ENCODE peak calls at places on chromosomes 1 and 21, in ten cellular contexts. B is T-helper 2 cell; D is progenitor cell of endocrine pancreas; G is body of pancreas; K is ovary; N is IMR-90; W is effector memory CD8-positive, alpha-beta T cell; I is HuH-7; S is activated gamma-delta T cell treated with Interleukin-2 at 50 U/mL for 16 hours; E is heart left ventricle. X is an unnamed sample.

GRCh38 chr1:1371354-1371740 is 3.7 kb downstream of the AURKAIP1 start:
- DNase-seq in B (peak; percentile 90), D (no peak), G (no peak), K (no peak), N (no peak), W (peak; percentile 76), I (no peak), S (peak; percentile 58), E (no peak), X (no peak)

GRCh38 chr1:156476501-156477298 is 23.9 kb downstream of the MEF2D start:
- DNase-seq in B (no peak), D (no peak), G (no peak), K (peak; percentile 73), N (peak; percentile 93), W (no peak), I (no peak), S (no peak), E (no peak), X (no peak)

GRCh38 chr1:25641931-25642611 is 25.5 kb downstream of the MAN1C1 start:
- DNase-seq in B (peak; percentile 68), D (no peak), G (no peak), K (no peak), N (peak; percentile 67), W (peak; percentile 31), I (no peak), S (no peak), E (no peak), X (no peak)

GRCh38 chr21:35422011-35422410 is 372.9 kb upstream of the RUNX1 start:
- DNase-seq in B (no peak), D (no peak), G (no peak), K (no peak), N (no peak), W (no peak), I (no peak), S (no peak), E (no peak), X (no peak)

GRCh38 chr1:225780134-225780533 is 2.5 kb downstream of the SRP9 start:
- DNase-seq in B (no peak), D (no peak), G (no peak), K (no peak), N (no peak), W (no peak), I (no peak), S (no peak), E (no peak), X (no peak)

GRCh38 chr1:83854456-83854855 is 144.5 kb downstream of the TTLL7 start:
- DNase-seq in B (no peak), D (no peak), G (no peak), K (no peak), N (no peak), W (no peak), I (peak; percentile 6), S (no peak), E (no peak), X (no peak)

GRCh38 chr1:54798206-54798605 is 2.9 kb downstream of the TTC22 start:
- DNase-seq in B (no peak), D (no peak), G (no peak), K (no peak), N (no peak), W (no peak), I (no peak), S (no peak), E (no peak), X (no peak)

GRCh38 chr21:44439211-44439600 is 16.1 kb upstream of the LRRC3 start:
- DNase-seq in B (no peak), D (no peak), G (no peak), K (no peak), N (no peak), W (no peak), I (no peak), S (no peak), E (no peak), X (no peak)

GRCh38 chr1:91611498-91611917 is 110.9 kb downstream of the CDC7 start:
- DNase-seq in B (no peak), D (peak; percentile 12), G (no peak), K (no peak), N (no peak), W (no peak), I (no peak), S (no peak), E (no peak), X (peak; percentile 46)

GRCh38 chr1:33696962-33697361 is 166.9 kb upstream of the HMGB4 start:
- DNase-seq in B (no peak), D (no peak), G (no peak), K (no peak), N (no peak), W (no peak), I (no peak), S (no peak), E (no peak), X (no peak)

GRCh38 chr1:14149431-14149830 is 449.1 kb upstream of the KAZN start:
- DNase-seq in B (no peak), D (no peak), G (no peak), K (no peak), N (no peak), W (no peak), I (no peak), S (no peak), E (no peak), X (no peak)